ENCODE peak calls at places on chromosomes 11 and 22, in six cellular contexts. I is MM.1S, Y is psoas muscle, F is left ventricle myocardium inferior, C is heart left ventricle, B is K562. M is an unnamed sample. For H3K4me1, the result is how much of the 10 kb centered on the place peaks cover.

GRCh38 chr11:64999478-64999877 is 2.7 kb upstream of the BATF2 start:
- DNase-seq in I (no peak), Y (no peak), F (no peak), C (no peak), B (no peak), M (no peak)

GRCh38 chr11:34181254-34181653 is 75.8 kb downstream of the NAT10 start:
- DNase-seq in I (no peak), Y (no peak), F (no peak), C (no peak), B (no peak), M (no peak)

GRCh38 chr22:22753526-22754267 is 109.3 kb downstream of the GGTLC2 start:
- DNase-seq in I (peak), Y (peak), F (no peak), C (no peak), B (peak), M (peak)

GRCh38 chr11:47946682-47947575 is 33.4 kb upstream of the PTPRJ start:
- DNase-seq in I (no peak), Y (peak), F (peak), C (peak), B (peak), M (peak)

GRCh38 chr11:117752721-117753237 is 44.2 kb downstream of the DSCAML1 start:
- DNase-seq in I (no peak), Y (no peak), F (no peak), C (no peak), B (no peak), M (no peak)

GRCh38 chr22:28951969-28952521 is 68.7 kb downstream of the ZNRF3 start:
- DNase-seq in I (no peak), Y (no peak), F (no peak), C (no peak), B (no peak), M (peak)

GRCh38 chr11:78065239-78065638 is 1.6 kb downstream of the THRSP start:
- DNase-seq in I (no peak), Y (no peak), F (no peak), C (no peak), B (no peak), M (no peak)

GRCh38 chr11:121465709-121466062 is 12.9 kb upstream of the SORL1-AS1 start:
- DNase-seq in I (no peak), Y (no peak), F (no peak), C (no peak), B (no peak), M (no peak)

GRCh38 chr22:43862074-43862881 is at the start of gene SULT4A1:
- DNase-seq in I (no peak), Y (no peak), F (no peak), C (no peak), B (peak), M (peak)

GRCh38 chr11:74719011-74719410 is 12.2 kb downstream of the CHRDL2 start:
- DNase-seq in I (no peak), Y (no peak), F (no peak), C (no peak), B (no peak), M (no peak)

GRCh38 chr11:111148116-111148515 is 97.4 kb upstream of the POU2AF2 start:
- DNase-seq in I (no peak), Y (no peak), F (no peak), C (no peak), B (no peak), M (no peak)

GRCh38 chr11:1055990-1056771 is 18.5 kb upstream of the MUC2 start:
- DNase-seq in I (no peak), Y (peak), F (no peak), C (peak), B (no peak), M (peak)

GRCh38 chr11:34890812-34891211 is 25.4 kb downstream of the APIP start:
- DNase-seq in I (peak), Y (no peak), F (no peak), C (no peak), B (no peak), M (no peak)

GRCh38 chr11:134474942-134475341 is 62.9 kb upstream of the B3GAT1 start:
- DNase-seq in I (no peak), Y (no peak), F (no peak), C (no peak), B (no peak), M (no peak)

GRCh38 chr11:19218801-19219460 is 17.1 kb upstream of the CSRP3 start:
- DNase-seq in I (no peak), Y (peak), F (peak), C (no peak), B (no peak), M (no peak)

GRCh38 chr11:109435121-109435742 is 13.2 kb downstream of the C11orf87 start:
- DNase-seq in I (no peak), Y (no peak), F (no peak), C (no peak), B (no peak), M (no peak)

GRCh38 chr11:72823105-72823804 is 9.0 kb downstream of the ATG16L2 start:
- DNase-seq in I (peak), Y (no peak), F (no peak), C (peak), B (no peak), M (peak)

GRCh38 chr22:29245626-29246385 is 22.0 kb downstream of the RHBDD3 start:
- DNase-seq in I (peak), Y (peak), F (peak), C (peak), B (peak), M (peak)

GRCh38 chr11:73314121-73314948 is 6.3 kb downstream of the ARHGEF17 start:
- DNase-seq in I (no peak), Y (no peak), F (peak), C (peak), B (peak), M (no peak)

GRCh38 chr11:71191201-71191600 is 61.2 kb downstream of the SHANK2 start:
- DNase-seq in I (no peak), Y (no peak), F (no peak), C (no peak), B (no peak), M (no peak)
- H3K4me1 ChIP-seq in I (under half), Y (under half), F (under half), C (under half), B (under half), M (under half)

GRCh38 chr22:39151329-39151975 is 1.0 kb downstream of the CBX7 start:
- DNase-seq in I (peak), Y (peak), F (no peak), C (no peak), B (no peak), M (no peak)
- H3K4me3 ChIP-seq in I (peak), Y (peak), F (peak), C (peak), B (peak), M (no peak)

GRCh38 chr11:10761085-10761698 is 10.1 kb downstream of the CTR9 start:
- DNase-seq in I (no peak), Y (no peak), F (no peak), C (no peak), B (no peak), M (no peak)

GRCh38 chr11:10763766-10764165 is 12.7 kb downstream of the CTR9 start:
- DNase-seq in I (no peak), Y (no peak), F (no peak), C (no peak), B (no peak), M (no peak)

GRCh38 chr11:10762913-10763421 is 11.9 kb downstream of the CTR9 start:
- DNase-seq in I (no peak), Y (no peak), F (no peak), C (no peak), B (no peak), M (no peak)

GRCh38 chr11:10762185-10762584 is 11.1 kb downstream of the CTR9 start:
- DNase-seq in I (peak), Y (no peak), F (no peak), C (no peak), B (no peak), M (no peak)

GRCh38 chr11:10758959-10759358 is 7.9 kb downstream of the CTR9 start:
- DNase-seq in I (no peak), Y (no peak), F (no peak), C (no peak), B (peak), M (no peak)
- TF ChIP-seq CTCF in I (peak), Y (no peak), F (no peak), C (no peak), B (no peak), M (no peak)

GRCh38 chr11:10122337-10123197 is 171.5 kb downstream of the SBF2 start:
- DNase-seq in I (no peak), Y (no peak), F (no peak), C (no peak), B (no peak), M (peak)
- H3K4me1 ChIP-seq in I (under half), Y (under half), F (half or more), C (under half), B (under half), M (under half)

GRCh38 chr11:128515086-128515485 is 72.3 kb downstream of the ETS1 start:
- DNase-seq in I (no peak), Y (no peak), F (no peak), C (no peak), B (no peak), M (no peak)

GRCh38 chr11:128513915-128514681 is 73.3 kb downstream of the ETS1 start:
- DNase-seq in I (no peak), Y (no peak), F (no peak), C (no peak), B (no peak), M (no peak)

GRCh38 chr11:128509990-128510389 is 77.4 kb downstream of the ETS1 start:
- DNase-seq in I (no peak), Y (no peak), F (no peak), C (no peak), B (no peak), M (no peak)

GRCh38 chr11:128511712-128512111 is 75.6 kb downstream of the ETS1 start:
- DNase-seq in I (no peak), Y (no peak), F (no peak), C (no peak), B (no peak), M (no peak)

DNA sequence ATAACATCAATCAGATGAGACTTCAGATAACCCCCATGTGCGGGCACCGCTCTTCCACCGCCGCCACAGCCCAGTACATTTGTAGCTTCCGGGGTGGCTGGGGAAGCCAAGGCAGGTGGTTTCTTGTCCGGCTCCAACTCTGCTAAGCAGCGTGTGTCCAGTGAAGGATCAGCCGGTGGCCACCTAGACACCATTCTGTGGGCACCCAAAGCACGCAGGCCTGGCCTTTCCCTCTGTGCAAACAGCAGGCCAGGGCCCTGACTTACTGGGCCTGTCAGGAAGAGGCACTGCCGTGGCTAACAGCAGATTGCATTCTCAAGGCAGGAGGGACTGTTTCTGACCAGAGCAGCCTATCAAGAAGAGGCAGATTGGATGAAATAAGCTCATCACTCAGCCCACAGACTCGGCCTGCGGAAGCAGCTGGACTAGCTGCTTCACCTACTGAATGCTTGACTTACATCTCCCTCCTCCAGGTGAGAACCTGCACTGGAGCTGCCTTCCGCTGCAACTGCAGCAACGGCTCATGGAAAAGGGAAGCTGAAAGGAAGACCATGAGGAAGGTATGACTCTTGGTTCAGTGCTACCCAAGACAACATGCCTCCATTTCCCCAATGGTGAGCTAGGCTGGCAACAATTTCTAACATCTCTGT is 74.8 kb downstream of the ETS1 start:
- DNase-seq in I (no peak), Y (no peak), F (no peak), C (no peak), B (no peak), M (no peak)
- H3K4me3 ChIP-seq in I (no peak), Y (no peak), F (peak), C (peak), B (no peak), M (no peak)

GRCh38 chr22:21022507-21022906 is 7.5 kb downstream of the P2RX6 start:
- DNase-seq in I (no peak), Y (no peak), F (no peak), C (no peak), B (no peak), M (no peak)

GRCh38 chr22:21022955-21023614 is 8.1 kb downstream of the P2RX6 start:
- DNase-seq in I (no peak), Y (no peak), F (no peak), C (no peak), B (peak), M (no peak)

GRCh38 chr22:21018314-21018713 is 3.3 kb downstream of the P2RX6 start:
- DNase-seq in I (no peak), Y (no peak), F (no peak), C (no peak), B (no peak), M (no peak)

GRCh38 chr22:21016644-21017420 is 1.9 kb downstream of the P2RX6 start:
- DNase-seq in I (no peak), Y (no peak), F (no peak), C (no peak), B (no peak), M (no peak)

GRCh38 chr22:21020802-21021429 is 6.0 kb downstream of the P2RX6 start:
- DNase-seq in I (no peak), Y (no peak), F (no peak), C (no peak), B (peak), M (no peak)
- TF ChIP-seq CTCF in I (peak), Y (peak), F (peak), C (no peak), B (peak), M (no peak)

GRCh38 chr11:131671764-131672163 is 301.3 kb downstream of the NTM start:
- DNase-seq in I (no peak), Y (no peak), F (no peak), C (no peak), B (no peak), M (no peak)
- H3K4me1 ChIP-seq in I (under half), Y (under half), F (under half), C (under half), B (under half), M (under half)

GRCh38 chr11:96280444-96280843 is 62.6 kb downstream of the MAML2 start:
- DNase-seq in I (no peak), Y (no peak), F (no peak), C (no peak), B (no peak), M (no peak)

GRCh38 chr11:96279421-96280290 is 63.3 kb downstream of the MAML2 start:
- DNase-seq in I (no peak), Y (no peak), F (no peak), C (no peak), B (no peak), M (no peak)

GRCh38 chr11:96277696-96278038 is 65.3 kb downstream of the MAML2 start:
- DNase-seq in I (no peak), Y (no peak), F (no peak), C (no peak), B (no peak), M (no peak)

GRCh38 chr11:96278039-96278897 is 64.7 kb downstream of the MAML2 start:
- DNase-seq in I (no peak), Y (no peak), F (no peak), C (no peak), B (no peak), M (no peak)

DNA sequence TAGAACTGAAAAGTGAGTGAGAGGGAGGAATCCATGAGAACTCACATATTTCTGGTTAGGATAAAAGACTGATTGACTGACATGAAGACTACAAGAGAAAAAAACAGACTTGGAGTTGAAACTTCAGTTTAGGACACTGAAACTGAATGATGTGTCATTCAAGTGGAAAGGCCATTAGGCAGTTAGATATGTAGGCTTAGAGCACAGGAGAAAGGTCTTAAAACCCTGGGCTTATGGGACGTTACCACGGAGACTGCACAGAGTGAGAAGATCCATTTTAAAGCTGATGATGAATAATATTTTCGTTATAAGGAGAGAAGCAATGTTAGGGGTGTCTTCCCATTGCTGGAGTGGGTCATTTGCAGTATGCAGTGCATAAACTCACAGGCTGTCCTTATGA is 64.0 kb downstream of the MAML2 start:
- DNase-seq in I (no peak), Y (no peak), F (no peak), C (no peak), B (no peak), M (no peak)
- H3K4me3 ChIP-seq in I (no peak), Y (no peak), F (no peak), C (no peak), B (no peak), M (no peak)

DNA sequence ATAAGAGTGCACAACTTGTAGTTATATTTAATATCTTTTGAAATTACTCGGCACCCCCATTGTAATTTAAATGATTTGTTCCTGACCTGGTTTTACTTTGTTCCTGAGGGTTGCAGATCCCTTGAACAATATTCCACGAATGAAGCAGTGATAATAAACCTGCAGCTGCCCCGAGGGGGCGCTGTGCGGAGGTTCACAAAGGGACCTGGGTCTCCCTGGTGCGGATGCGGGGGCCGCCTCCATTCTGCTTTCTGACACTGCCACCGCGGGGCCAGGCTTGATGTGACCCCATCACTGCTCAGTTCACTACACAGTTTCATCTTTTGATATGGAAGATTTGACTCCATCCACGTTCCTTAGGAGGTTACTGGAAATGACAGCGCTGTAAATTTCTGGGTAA is 62.9 kb upstream of the PRODH start:
- DNase-seq in I (no peak), Y (no peak), F (no peak), C (no peak), B (peak), M (no peak)
- TF ChIP-seq CTCF in I (no peak), Y (no peak), F (no peak), C (no peak), B (peak), M (no peak)

GRCh38 chr22:20211409-20211996 is 56.6 kb downstream of the RTN4R start:
- DNase-seq in I (no peak), Y (no peak), F (no peak), C (no peak), B (no peak), M (no peak)

GRCh38 chr22:20213833-20214708 is 54.0 kb downstream of the RTN4R start:
- DNase-seq in I (no peak), Y (no peak), F (no peak), C (no peak), B (no peak), M (no peak)

GRCh38 chr22:20214853-20215252 is 53.3 kb downstream of the RTN4R start:
- DNase-seq in I (no peak), Y (no peak), F (no peak), C (no peak), B (no peak), M (no peak)

GRCh38 chr22:20211997-20212753 is 55.9 kb downstream of the RTN4R start:
- DNase-seq in I (peak), Y (peak), F (peak), C (peak), B (peak), M (no peak)

GRCh38 chr22:20212754-20213699 is 55.1 kb downstream of the RTN4R start:
- DNase-seq in I (no peak), Y (no peak), F (no peak), C (no peak), B (no peak), M (no peak)
- H3K4me1 ChIP-seq in I (under half), Y (under half), F (under half), C (under half), B (under half), M (under half)